ENCODE peak calls at places on chromosome 4, in eight cellular contexts. B is activated T-cell treated with anti-CD3 and anti-CD28 coated beads for 24 hours, N is A172, V is suprapubic skin, U is A673, G is HT1080, C is colonic mucosa, T is neural progenitor cell. R is an unnamed sample.

GRCh38 chr4:82968972-82969371 is 41.7 kb downstream of the LIN54 start:
- DNase-seq in B (no peak), N (no peak), V (no peak), U (no peak), G (no peak), C (no peak), T (no peak), R (no peak)

GRCh38 chr4:172547724-172548123 is 620.9 kb upstream of the GALNT7 start:
- DNase-seq in B (no peak), N (no peak), V (no peak), U (peak; percentile 13), G (no peak), C (no peak), T (no peak), R (no peak)

GRCh38 chr4:10026485-10026884 is 5.2 kb upstream of the SLC2A9 start:
- DNase-seq in B (no peak), N (no peak), V (no peak), U (no peak), G (no peak), C (no peak), T (no peak), R (no peak)

GRCh38 chr4:8586671-8587468 is 5.7 kb upstream of the CPZ start:
- DNase-seq in B (no peak), N (no peak), V (peak; percentile 74), U (no peak), G (no peak), C (no peak), T (no peak), R (no peak)

GRCh38 chr4:121789470-121789869 is 11.7 kb upstream of the EXOSC9 start:
- DNase-seq in B (no peak), N (no peak), V (no peak), U (no peak), G (no peak), C (no peak), T (no peak), R (peak; percentile 29)

GRCh38 chr4:55124337-55125076 is 888 bp downstream of the KDR start:
- DNase-seq in B (no peak), N (no peak), V (no peak), U (no peak), G (no peak), C (no peak), T (peak; percentile 52), R (no peak)

GRCh38 chr4:2805712-2806391 is 13.0 kb downstream of the SH3BP2 start:
- DNase-seq in B (no peak), N (peak; percentile 58), V (no peak), U (no peak), G (no peak), C (peak; percentile 96), T (no peak), R (no peak)

GRCh38 chr4:175238827-175239517 is 320.8 kb downstream of the ADAM29 start:
- DNase-seq in B (no peak), N (no peak), V (no peak), U (no peak), G (no peak), C (no peak), T (no peak), R (no peak)

GRCh38 chr4:5708829-5709680 is 696 bp upstream of the EVC2 start:
- DNase-seq in B (no peak), N (no peak), V (no peak), U (peak; percentile 12), G (no peak), C (no peak), T (peak; percentile 50), R (no peak)

GRCh38 chr4:78298618-78299017 is 241.5 kb downstream of the FRAS1 start:
- DNase-seq in B (no peak), N (no peak), V (no peak), U (no peak), G (peak; percentile 52), C (no peak), T (no peak), R (peak; percentile 43)

GRCh38 chr4:36737691-36738090 is 456.3 kb downstream of the DTHD1 start:
- DNase-seq in B (no peak), N (no peak), V (no peak), U (no peak), G (no peak), C (no peak), T (no peak), R (no peak)

GRCh38 chr4:46993075-46994006 is at the start of gene GABRA4:
- DNase-seq in B (no peak), N (no peak), V (no peak), U (peak; percentile 22), G (no peak), C (no peak), T (peak; percentile 55), R (no peak)

GRCh38 chr4:100869266-100869665 is 351.4 kb upstream of the EMCN start:
- DNase-seq in B (no peak), N (no peak), V (no peak), U (no peak), G (no peak), C (no peak), T (no peak), R (no peak)

GRCh38 chr4:169660929-169661328 is 40.6 kb downstream of the CLCN3 start:
- DNase-seq in B (no peak), N (no peak), V (no peak), U (no peak), G (no peak), C (no peak), T (no peak), R (no peak)

GRCh38 chr4:1218892-1219552 is 29.9 kb downstream of the CTBP1 start:
- DNase-seq in B (no peak), N (no peak), V (no peak), U (no peak), G (no peak), C (no peak), T (no peak), R (no peak)

GRCh38 chr4:188341428-188341827 is 202.2 kb downstream of the TRIML1 start:
- DNase-seq in B (no peak), N (no peak), V (no peak), U (no peak), G (no peak), C (no peak), T (no peak), R (no peak)

GRCh38 chr4:55545681-55546632 is 752 bp downstream of the CLOCK start:
- DNase-seq in B (peak; percentile 49), N (peak; percentile 41), V (peak; percentile 86), U (peak; percentile 65), G (peak; percentile 69), C (peak; percentile 81), T (peak; percentile 79), R (peak; percentile 63)

GRCh38 chr4:3773552-3774001 is 7.4 kb downstream of the ADRA2C start:
- DNase-seq in B (no peak), N (no peak), V (no peak), U (no peak), G (peak; percentile 15), C (no peak), T (no peak), R (no peak)